ENCODE peak calls at places on chromosomes 6 and 20, in eight cellular contexts. M is central memory CD8-positive, alpha-beta T cell; P is IMR-90; Z is stimulated activated CD4-positive, alpha-beta T cell treated with anti-CD3 and anti-CD28 coated beads, TNF-alpha, amount 100 ng/mL, for 4 hours; B is WTC11; E is hippocampal formation; W is EL; G is tibial nerve. L is an unnamed sample.

GRCh38 chr6:117194978-117195377 is 70.4 kb upstream of the VGLL2 start:
- DNase-seq in M (no peak), P (no peak), Z (no peak), B (no peak), E (no peak), W (no peak), G (no peak), L (no peak)

GRCh38 chr6:94071835-94072234 is 652.5 kb upstream of the EPHA7 start:
- DNase-seq in M (no peak), P (no peak), Z (no peak), B (no peak), E (no peak), W (no peak), G (no peak), L (no peak)

GRCh38 chr20:24034820-24035219 is 46.2 kb upstream of the GGTLC1 start:
- DNase-seq in M (no peak), P (no peak), Z (no peak), B (no peak), E (no peak), W (no peak), G (no peak), L (no peak)

GRCh38 chr6:33343953-33344611 is 26.5 kb upstream of the ZBTB22 start:
- DNase-seq in M (peak), P (no peak), Z (no peak), B (no peak), E (no peak), W (no peak), G (no peak), L (no peak)

GRCh38 chr6:46583711-46584110 is 68.9 kb downstream of the CYP39A1 start:
- DNase-seq in M (no peak), P (no peak), Z (no peak), B (no peak), E (no peak), W (no peak), G (no peak), L (no peak)

GRCh38 chr6:53603381-53604121 is 58.6 kb upstream of the GCLC start:
- DNase-seq in M (no peak), P (peak), Z (no peak), B (no peak), E (no peak), W (peak), G (peak), L (no peak)

GRCh38 chr20:1945134-1945618 is 48.7 kb downstream of the PDYN start:
- DNase-seq in M (no peak), P (no peak), Z (no peak), B (no peak), E (peak), W (no peak), G (peak), L (no peak)

GRCh38 chr20:2451939-2452732 is 18.5 kb downstream of the SNRPB start:
- DNase-seq in M (peak), P (peak), Z (peak), B (peak), E (peak), W (peak), G (peak), L (peak)

GRCh38 chr20:49791165-49791564 is 21.5 kb upstream of the SLC9A8 start:
- DNase-seq in M (no peak), P (no peak), Z (no peak), B (no peak), E (no peak), W (no peak), G (no peak), L (no peak)

GRCh38 chr6:140538926-140539325 is 1164.5 kb upstream of the CITED2 start:
- DNase-seq in M (no peak), P (peak), Z (no peak), B (no peak), E (no peak), W (peak), G (no peak), L (no peak)

GRCh38 chr20:20060234-20060998 is 8.1 kb downstream of the CFAP61 start:
- DNase-seq in M (no peak), P (no peak), Z (no peak), B (no peak), E (no peak), W (no peak), G (no peak), L (no peak)

GRCh38 chr6:115570326-115570725 is 490.4 kb downstream of the FRK start:
- DNase-seq in M (no peak), P (peak), Z (no peak), B (no peak), E (no peak), W (peak), G (no peak), L (no peak)

GRCh38 chr6:96391776-96392175 is 129.8 kb upstream of the UFL1 start:
- DNase-seq in M (no peak), P (no peak), Z (no peak), B (peak), E (peak), W (no peak), G (no peak), L (no peak)

GRCh38 chr20:49595346-49595745 is 27.4 kb upstream of the PTGIS start:
- DNase-seq in M (no peak), P (no peak), Z (no peak), B (no peak), E (no peak), W (no peak), G (no peak), L (no peak)

GRCh38 chr6:157798851-157799250 is 24.2 kb upstream of the SNX9 start:
- DNase-seq in M (no peak), P (no peak), Z (no peak), B (no peak), E (no peak), W (no peak), G (no peak), L (no peak)

GRCh38 chr6:35058827-35059522 is 82.2 kb downstream of the TCP11 start:
- DNase-seq in M (no peak), P (no peak), Z (no peak), B (no peak), E (no peak), W (no peak), G (no peak), L (no peak)

GRCh38 chr6:164266851-164267250 is 852.3 kb downstream of the QKI start:
- DNase-seq in M (no peak), P (no peak), Z (no peak), B (no peak), E (no peak), W (no peak), G (no peak), L (no peak)

GRCh38 chr20:36607586-36608387 is 2.2 kb downstream of the RAB5IF start:
- DNase-seq in M (no peak), P (no peak), Z (no peak), B (no peak), E (no peak), W (no peak), G (no peak), L (no peak)

GRCh38 chr6:108872001-108872974 is 24.1 kb downstream of the ARMC2 start:
- DNase-seq in M (peak), P (no peak), Z (no peak), B (no peak), E (no peak), W (no peak), G (no peak), L (no peak)

GRCh38 chr20:41141153-41141815 is 3.9 kb downstream of the PLCG1 start:
- DNase-seq in M (no peak), P (peak), Z (no peak), B (no peak), E (no peak), W (peak), G (peak), L (no peak)

GRCh38 chr6:116535109-116535508 is 10.4 kb downstream of the TRAPPC3L start:
- DNase-seq in M (no peak), P (peak), Z (no peak), B (no peak), E (no peak), W (no peak), G (no peak), L (no peak)

GRCh38 chr20:1933465-1933870 is 38.3 kb downstream of the SIRPA start:
- DNase-seq in M (no peak), P (peak), Z (no peak), B (no peak), E (no peak), W (peak), G (no peak), L (no peak)

GRCh38 chr20:11207749-11208502 is 534.1 kb upstream of the JAG1 start:
- DNase-seq in M (no peak), P (peak), Z (no peak), B (no peak), E (no peak), W (peak), G (no peak), L (no peak)

GRCh38 chr6:53691667-53692133 is 26.1 kb upstream of the KLHL31 start:
- DNase-seq in M (no peak), P (no peak), Z (no peak), B (no peak), E (no peak), W (no peak), G (no peak), L (no peak)

GRCh38 chr6:117463762-117464665 is 18.5 kb upstream of the DCBLD1 start:
- DNase-seq in M (no peak), P (peak), Z (no peak), B (no peak), E (no peak), W (peak), G (no peak), L (peak)